ENCODE peak calls at places on chromosomes 6 and 20, in seven cellular contexts. Z, Q, T, Y, V, A and P are unnamed samples.

GRCh38 chr20:48278961-48279481 is 493.7 kb upstream of the SULF2 start:
- DNase-seq in Z (peak), Q (no peak), T (peak), Y (no peak), V (no peak), A (no peak), P (no peak)

GRCh38 chr6:101761124-101761601 is 367.7 kb downstream of the GRIK2 start:
- DNase-seq in Z (peak), Q (no peak), T (no peak), Y (no peak), V (no peak), A (no peak), P (no peak)

GRCh38 chr6:160950507-160950906 is 41.1 kb upstream of the MAP3K4 start:
- DNase-seq in Z (peak), Q (peak), T (no peak), Y (no peak), V (peak), A (no peak), P (no peak)

GRCh38 chr20:61608275-61609085 is 356.4 kb downstream of the CDH4 start:
- DNase-seq in Z (peak), Q (no peak), T (no peak), Y (peak), V (peak), A (no peak), P (no peak)

GRCh38 chr20:62929051-62929538 is 2.8 kb upstream of the DIDO1 start:
- DNase-seq in Z (peak), Q (peak), T (peak), Y (peak), V (peak), A (peak), P (peak)

GRCh38 chr20:56003966-56004365 is 1.4 kb downstream of the CBLN4 start:
- DNase-seq in Z (no peak), Q (no peak), T (no peak), Y (no peak), V (no peak), A (no peak), P (no peak)

GRCh38 chr6:30730611-30731435 is 10.7 kb downstream of the TUBB start:
- DNase-seq in Z (peak), Q (peak), T (peak), Y (peak), V (peak), A (peak), P (peak)

GRCh38 chr6:38973178-38974057 is 75.2 kb upstream of the GLP1R start:
- DNase-seq in Z (peak), Q (no peak), T (no peak), Y (no peak), V (peak), A (no peak), P (no peak)

GRCh38 chr6:45681860-45682488 is 304.2 kb upstream of the SUPT3H start:
- DNase-seq in Z (no peak), Q (peak), T (no peak), Y (no peak), V (no peak), A (no peak), P (peak)

GRCh38 chr6:2741756-2742155 is 9.0 kb downstream of the MYLK4 start:
- DNase-seq in Z (peak), Q (no peak), T (no peak), Y (no peak), V (no peak), A (no peak), P (no peak)

GRCh38 chr6:151350442-151351145 is 40.8 kb downstream of the ZBTB2 start:
- DNase-seq in Z (no peak), Q (no peak), T (no peak), Y (no peak), V (no peak), A (no peak), P (no peak)

GRCh38 chr20:50284811-50285375 is 94.3 kb downstream of the CEBPB start:
- DNase-seq in Z (no peak), Q (no peak), T (no peak), Y (no peak), V (no peak), A (no peak), P (no peak)

GRCh38 chr6:57262491-57262890 is 40.4 kb upstream of the RAB23 start:
- DNase-seq in Z (no peak), Q (no peak), T (no peak), Y (no peak), V (no peak), A (peak), P (no peak)

GRCh38 chr20:4833074-4833473 is 111.4 kb downstream of the PRND start:
- DNase-seq in Z (no peak), Q (no peak), T (no peak), Y (no peak), V (no peak), A (no peak), P (no peak)
- TF ChIP-seq CTCF in Z (no peak), Q (no peak), T (no peak), Y (no peak), V (no peak), A (no peak), P (no peak)

DNA sequence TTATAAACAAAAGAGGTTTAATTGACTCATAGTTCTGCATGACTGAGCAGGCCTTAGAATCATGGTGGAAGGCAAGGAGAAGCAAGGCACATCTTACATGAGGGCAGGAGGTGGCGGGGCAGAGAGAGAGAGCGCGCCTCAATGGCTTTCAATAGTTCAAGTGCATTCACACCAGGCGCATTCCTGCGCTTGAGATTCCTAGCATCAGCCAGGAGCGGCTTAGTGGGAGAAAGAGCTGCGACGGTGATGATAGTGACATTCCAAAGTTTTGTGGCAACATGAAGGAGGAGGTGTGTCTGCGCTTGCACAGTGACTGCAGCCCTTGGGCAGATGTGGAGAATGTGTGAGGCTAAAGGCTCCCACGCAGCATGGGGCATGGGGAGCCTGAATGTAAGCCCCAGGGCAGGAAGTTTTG is 25.0 kb upstream of the EMILIN3 start:
- DNase-seq in Z (no peak), Q (no peak), T (peak), Y (no peak), V (no peak), A (no peak), P (no peak)
- TF ChIP-seq CTCF in Z (no peak), Q (no peak), T (no peak), Y (no peak), V (no peak), A (no peak), P (no peak)

DNA sequence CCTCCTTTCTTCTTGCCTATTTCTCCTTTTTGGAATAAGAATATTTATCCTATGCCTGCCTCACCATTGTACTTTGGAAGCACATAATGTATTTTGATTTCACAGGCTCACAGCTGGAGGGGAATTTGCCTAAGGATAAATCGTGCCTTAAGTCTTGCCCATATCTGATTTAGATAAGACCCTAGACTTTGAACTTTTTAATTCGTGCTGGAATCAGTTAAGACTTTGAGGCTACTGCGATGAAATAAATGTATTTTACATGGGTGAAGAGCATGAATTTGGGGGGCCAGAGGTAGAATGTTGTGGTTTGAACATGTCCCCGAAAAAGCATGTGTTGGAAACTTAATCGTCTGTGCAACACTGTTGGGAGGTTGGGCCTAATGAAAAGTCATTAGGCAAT is 648.8 kb downstream of the EPHA7 start:
- DNase-seq in Z (no peak), Q (no peak), T (no peak), Y (no peak), V (no peak), A (no peak), P (no peak)
- TF ChIP-seq CTCF in Z (no peak), Q (no peak), T (no peak), Y (no peak), V (no peak), A (no peak), P (no peak)

GRCh38 chr6:134437376-134437775 is 119.5 kb upstream of the SGK1 start:
- DNase-seq in Z (peak), Q (peak), T (no peak), Y (no peak), V (no peak), A (no peak), P (no peak)
- TF ChIP-seq CTCF in Z (peak), Q (no peak), T (no peak), Y (no peak), V (no peak), A (peak), P (no peak)

GRCh38 chr20:58117944-58118343 is 110.5 kb downstream of the ANKRD60 start:
- DNase-seq in Z (no peak), Q (no peak), T (no peak), Y (no peak), V (no peak), A (no peak), P (no peak)

GRCh38 chr20:58113706-58114105 is 114.7 kb downstream of the ANKRD60 start:
- DNase-seq in Z (no peak), Q (no peak), T (peak), Y (no peak), V (no peak), A (no peak), P (no peak)

GRCh38 chr20:58112017-58112781 is 116.3 kb downstream of the ANKRD60 start:
- DNase-seq in Z (peak), Q (no peak), T (peak), Y (no peak), V (peak), A (no peak), P (no peak)

GRCh38 chr20:58111340-58112016 is 117.0 kb downstream of the ANKRD60 start:
- DNase-seq in Z (no peak), Q (no peak), T (peak), Y (no peak), V (no peak), A (no peak), P (no peak)

DNA sequence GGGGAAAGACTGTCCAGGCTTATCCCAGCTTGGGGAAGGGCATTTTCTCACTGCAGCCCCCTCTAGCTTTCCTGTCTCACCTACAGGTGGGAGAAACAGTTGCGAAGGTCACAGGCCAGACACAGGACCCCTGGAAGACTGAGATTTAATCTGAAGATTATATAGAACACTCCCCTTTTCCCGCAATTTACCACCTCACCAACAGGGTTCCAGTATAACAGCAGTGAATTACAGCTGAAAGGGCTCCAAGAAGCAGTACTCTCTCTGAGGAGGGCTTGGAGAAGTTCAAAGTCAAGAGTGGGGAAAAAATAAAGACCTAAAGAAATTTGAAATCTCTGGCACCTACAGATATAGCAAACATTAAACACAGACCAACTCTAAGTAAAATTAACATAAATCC is 111.9 kb downstream of the ANKRD60 start:
- DNase-seq in Z (no peak), Q (no peak), T (no peak), Y (no peak), V (no peak), A (no peak), P (no peak)
- TF ChIP-seq CTCF in Z (no peak), Q (no peak), T (no peak), Y (no peak), V (no peak), A (no peak), P (no peak)

DNA sequence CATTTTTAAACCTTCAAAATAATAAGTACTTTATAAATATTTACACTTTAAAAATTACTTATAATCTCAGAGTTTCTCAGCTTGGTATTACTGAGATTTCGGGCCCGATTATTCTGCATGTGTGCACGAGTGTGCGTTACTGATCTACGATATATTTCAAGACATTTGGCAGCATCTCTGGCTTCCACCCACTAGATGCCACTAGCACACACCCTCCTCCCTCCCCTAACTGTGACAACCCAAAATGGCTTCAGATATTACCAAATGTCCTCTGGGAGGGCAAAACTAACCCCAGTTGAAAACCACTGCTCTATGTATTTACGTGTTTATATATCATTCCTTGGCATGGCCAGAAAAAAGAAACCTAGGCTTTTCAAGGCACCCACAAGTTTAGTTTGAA is 95.9 kb downstream of the FYN start:
- DNase-seq in Z (no peak), Q (no peak), T (no peak), Y (no peak), V (no peak), A (no peak), P (no peak)
- TF ChIP-seq CTCF in Z (no peak), Q (no peak), T (peak), Y (no peak), V (no peak), A (peak), P (no peak)

GRCh38 chr6:10399451-10399850 is 15.4 kb downstream of the TFAP2A start:
- DNase-seq in Z (no peak), Q (no peak), T (no peak), Y (no peak), V (no peak), A (no peak), P (no peak)
- TF ChIP-seq CTCF in Z (no peak), Q (no peak), T (no peak), Y (no peak), V (no peak), A (no peak), P (no peak)

GRCh38 chr6:77926198-77926752 is 273.4 kb downstream of the MEI4 start:
- DNase-seq in Z (no peak), Q (no peak), T (no peak), Y (no peak), V (no peak), A (no peak), P (no peak)
- TF ChIP-seq CTCF in Z (no peak), Q (no peak), T (peak), Y (no peak), V (no peak), A (no peak), P (no peak)